ENCODE peak calls at places on chromosomes 13 and 19, in eight cellular contexts. P, G, S, O, V, Q, D and C are unnamed samples. For H3K4me1, the result is how much of the 10 kb centered on the place peaks cover.

GRCh38 chr13:109200556-109200955 is 571.1 kb downstream of the MYO16 start:
- DNase-seq in O (no peak), D (no peak), V (no peak), Q (no peak), S (no peak), P (no peak), G (no peak), C (no peak)

GRCh38 chr13:61362522-61362921 is 53.1 kb downstream of the PCDH20 start:
- DNase-seq in V (no peak), D (no peak), P (no peak), O (no peak), Q (no peak), G (no peak), S (no peak), C (no peak)

GRCh38 chr13:44191504-44192171 is 182.0 kb upstream of the SERP2 start:
- DNase-seq in G (peak), D (no peak), P (no peak), V (no peak), Q (peak), S (no peak), O (no peak), C (peak)

GRCh38 chr13:62879071-62879470 is 1463.4 kb upstream of the PCDH20 start:
- DNase-seq in S (no peak), V (no peak), G (no peak), P (no peak), O (no peak), Q (no peak), D (no peak), C (no peak)

GRCh38 chr13:25478186-25478585 is 106.4 kb downstream of the ATP8A2 start:
- DNase-seq in O (no peak), S (no peak), P (no peak), D (no peak), Q (no peak), V (no peak), G (no peak), C (no peak)

GRCh38 chr19:58586131-58586765 is 13.1 kb upstream of the MZF1 start:
- DNase-seq in S (peak), Q (no peak), V (no peak), G (no peak), O (no peak), P (peak), D (no peak), C (no peak)

GRCh38 chr13:101382701-101383100 is 33.6 kb downstream of the NALCN start:
- DNase-seq in G (no peak), O (no peak), P (no peak), V (no peak), D (no peak), S (no peak), Q (no peak), C (no peak)

GRCh38 chr19:3978145-3978544 is 7.1 kb downstream of the EEF2 start:
- DNase-seq in O (no peak), S (no peak), V (no peak), G (no peak), Q (no peak), D (no peak), P (no peak), C (no peak)

GRCh38 chr13:77563110-77563509 is 27.6 kb downstream of the SCEL start:
- DNase-seq in S (no peak), D (no peak), O (no peak), V (no peak), P (no peak), Q (no peak), G (no peak), C (no peak)

GRCh38 chr19:38163419-38164290 is 60.4 kb downstream of the DPF1 start:
- DNase-seq in V (no peak), D (no peak), P (no peak), Q (no peak), O (no peak), S (no peak), G (no peak), C (no peak)

GRCh38 chr13:89846890-89847585 is 1500.4 kb upstream of the MIR17HG start:
- DNase-seq in Q (no peak), S (no peak), P (no peak), V (no peak), O (no peak), D (no peak), G (no peak), C (no peak)

GRCh38 chr13:23918208-23918607 is 20.9 kb upstream of the C1QTNF9B start:
- DNase-seq in Q (no peak), D (no peak), G (no peak), V (no peak), P (no peak), S (no peak), O (no peak), C (no peak)

GRCh38 chr19:51107406-51108065 is 673 bp downstream of the CTU1 start:
- DNase-seq in P (no peak), V (no peak), G (no peak), O (no peak), S (no peak), Q (no peak), D (no peak), C (no peak)

GRCh38 chr19:1632462-1633268 is 19.8 kb downstream of the TCF3 start:
- DNase-seq in G (no peak), Q (no peak), O (no peak), V (no peak), D (no peak), S (peak), P (no peak), C (no peak)

GRCh38 chr19:56671613-56671994 is at the start of gene ZNF835:
- DNase-seq in S (peak), G (peak), V (no peak), Q (no peak), P (peak), O (peak), D (peak), C (no peak)

GRCh38 chr19:19457691-19458090 is 52.2 kb downstream of the GATAD2A start:
- DNase-seq in V (no peak), O (no peak), S (no peak), D (no peak), P (no peak), G (no peak), Q (no peak), C (no peak)

GRCh38 chr13:37747071-37747612 is 122.4 kb downstream of the TRPC4 start:
- DNase-seq in P (no peak), V (no peak), D (no peak), G (no peak), Q (no peak), O (no peak), S (no peak), C (no peak)

GRCh38 chr13:71274923-71275593 is 591.9 kb downstream of the DACH1 start:
- DNase-seq in S (no peak), Q (no peak), V (peak), G (no peak), D (no peak), O (no peak), P (no peak), C (no peak)

GRCh38 chr13:82076421-82076820 is 1735.5 kb upstream of the SPRY2 start:
- DNase-seq in V (no peak), D (no peak), G (no peak), S (no peak), P (no peak), Q (no peak), O (no peak), C (no peak)

DNA sequence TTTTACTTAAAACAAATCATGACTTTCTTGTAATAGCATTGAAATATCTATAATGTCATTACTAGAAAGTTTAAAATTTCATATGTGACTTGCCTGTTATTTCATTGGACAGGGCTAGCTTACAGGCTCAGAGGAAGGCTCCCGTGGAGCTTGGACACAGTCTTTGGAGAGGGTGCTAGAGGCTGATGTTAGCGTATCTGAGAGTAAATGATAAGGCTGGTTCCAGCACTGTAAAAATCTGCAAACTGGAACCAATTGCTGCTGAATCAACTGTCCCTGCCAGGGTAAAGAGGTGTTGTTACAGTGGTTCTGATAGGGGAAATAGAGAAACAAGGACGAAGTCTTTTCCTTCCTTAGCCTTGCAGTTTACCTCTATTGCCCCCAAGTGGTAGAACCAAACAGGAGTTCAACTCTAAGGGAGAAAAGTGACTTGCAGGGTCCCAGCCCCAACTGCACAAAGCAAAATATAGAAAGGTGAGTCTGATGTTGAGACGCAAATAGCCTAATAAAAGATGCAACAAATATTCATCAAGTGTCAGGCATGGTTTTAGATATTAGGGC is 901.7 kb downstream of the DIAPH3 start:
- DNase-seq in P (no peak), G (no peak), Q (peak), D (no peak), O (no peak), S (no peak), V (no peak), C (no peak)
- H3K4me1 ChIP-seq in P (under half), G (under half), Q (half or more), D (under half), O (under half), S (under half), V (under half), C (under half)

DNA sequence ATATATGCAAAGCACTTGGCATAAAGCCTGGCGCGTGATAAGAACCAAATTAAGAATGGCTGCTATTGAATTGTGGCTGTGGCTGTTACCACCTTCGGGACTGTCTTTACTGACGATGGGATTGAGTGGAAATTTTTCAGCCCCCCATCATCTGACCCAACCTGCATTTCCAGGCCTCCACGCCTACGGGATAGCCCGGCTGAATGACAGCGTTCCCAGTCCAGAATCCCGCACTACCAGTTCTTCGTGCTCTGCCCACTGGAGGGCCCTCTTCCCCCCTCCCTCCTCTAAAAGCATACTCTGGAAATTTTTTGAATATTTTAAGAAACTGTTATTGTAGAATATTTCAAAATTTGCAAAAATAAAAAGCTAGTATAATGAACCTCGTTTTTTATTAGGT is 11.0 kb downstream of the KRTDAP start:
- DNase-seq in D (no peak), V (no peak), G (no peak), O (no peak), S (no peak), P (no peak), Q (peak), C (no peak)
- TF ChIP-seq CTCF in D (no peak), V (no peak), G (no peak), O (no peak), S (no peak), P (no peak), Q (peak), C (no peak)

GRCh38 chr19:13032837-13033236 is 37.6 kb downstream of the NFIX start:
- DNase-seq in V (no peak), G (no peak), P (no peak), D (no peak), Q (no peak), O (no peak), S (no peak), C (no peak)
- H3K4me1 ChIP-seq in V (under half), G (under half), P (half or more), D (half or more), Q (under half), O (half or more), S (under half), C (under half)

DNA sequence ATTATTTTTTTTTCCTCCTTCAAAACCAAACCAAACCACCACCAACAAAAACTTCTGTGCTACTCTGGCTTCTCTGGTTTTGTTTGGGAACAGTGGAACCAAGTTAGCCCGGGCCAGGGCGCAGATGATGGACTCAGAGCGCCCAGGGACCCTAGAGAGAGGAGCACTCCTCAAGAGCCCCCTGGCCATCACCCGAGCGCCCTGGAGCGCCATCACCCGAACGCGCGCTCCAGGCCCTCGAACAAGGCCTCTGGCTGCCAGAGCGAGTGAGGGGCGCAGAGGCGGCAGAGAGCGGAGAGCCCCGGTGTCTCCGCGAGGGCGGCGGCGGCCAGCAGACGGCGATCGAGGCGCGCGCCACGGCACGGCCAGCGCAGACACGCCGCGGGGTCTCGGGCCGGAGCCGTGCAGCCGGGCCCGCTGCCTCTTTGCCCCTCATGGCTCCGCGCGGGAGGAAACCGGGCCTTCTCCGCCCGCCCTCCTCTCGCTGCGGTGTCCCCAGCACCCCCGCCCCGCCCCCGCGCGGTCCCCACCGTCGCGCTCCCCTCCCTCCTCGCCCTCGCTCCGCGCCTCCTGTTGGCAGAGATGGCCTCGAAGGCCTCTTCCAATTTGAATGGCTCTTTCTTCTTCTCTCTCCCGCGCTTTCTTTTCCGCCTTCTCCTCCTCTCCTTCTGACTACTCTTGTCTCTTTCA is 4.2 kb upstream of the SOX1 start:
- DNase-seq in O (no peak), Q (no peak), V (no peak), G (no peak), S (no peak), P (no peak), D (no peak), C (no peak)
- TF ChIP-seq CTCF in O (peak), Q (no peak), V (no peak), G (no peak), S (no peak), P (no peak), D (peak), C (no peak)

DNA sequence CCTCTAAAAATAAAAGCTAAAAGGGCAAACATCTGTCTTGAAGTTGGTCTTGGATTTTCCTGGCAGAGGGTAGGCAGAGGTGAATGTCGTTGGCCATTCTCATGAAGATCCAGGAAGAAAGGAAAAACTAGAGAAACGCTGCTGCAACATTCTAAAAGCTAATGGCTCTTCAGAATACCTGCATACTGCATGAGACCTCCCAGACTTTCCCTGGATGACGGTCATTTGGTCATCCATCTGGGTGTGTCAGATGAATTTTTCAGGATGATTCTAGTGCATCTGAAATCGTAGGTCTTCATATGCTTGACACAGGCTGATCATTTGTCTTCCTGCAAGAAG is 527.6 kb downstream of the RFC3 start:
- DNase-seq in D (no peak), V (no peak), S (no peak), G (no peak), P (no peak), Q (no peak), O (no peak), C (no peak)
- H3K4me1 ChIP-seq in D (under half), V (under half), S (under half), G (under half), P (under half), Q (under half), O (under half), C (under half)